ENCODE peak calls at places on chromosomes 12 and 14, in four cellular contexts. A is H1, G is A549, X is HepG2. V is an unnamed sample.

GRCh38 chr14:106277503-106277902 is 751.1 kb downstream of the TMEM121 start:
- DNase-seq in A (no peak), X (peak), G (no peak), V (no peak)

GRCh38 chr14:43539210-43539609 is 967.9 kb downstream of the FSCB start:
- DNase-seq in X (peak), A (no peak), G (no peak), V (peak)

GRCh38 chr12:80314741-80315140 is 129.3 kb upstream of the PTPRQ start:
- DNase-seq in X (no peak), G (no peak), A (no peak), V (no peak)

GRCh38 chr14:68285421-68286179 is 466.0 kb downstream of the RAD51B start:
- DNase-seq in A (no peak), X (no peak), G (no peak), V (no peak)

GRCh38 chr12:90233168-90234100 is 524.8 kb upstream of the ATP2B1 start:
- DNase-seq in A (no peak), X (no peak), G (no peak), V (no peak)

GRCh38 chr14:58014778-58015177 is 137.2 kb downstream of the ARMH4 start:
- DNase-seq in G (no peak), X (no peak), A (no peak), V (no peak)

GRCh38 chr12:10726945-10727344 is 3.8 kb upstream of the YBX3 start:
- DNase-seq in X (no peak), G (no peak), A (no peak), V (no peak)

GRCh38 chr12:116934908-116935698 is 24.4 kb downstream of the FBXW8 start:
- DNase-seq in X (no peak), G (no peak), A (no peak), V (no peak)

GRCh38 chr12:9687228-9687627 is 17.7 kb downstream of the CLEC2D start:
- DNase-seq in X (no peak), G (no peak), A (no peak), V (peak)

GRCh38 chr14:54669759-54670630 is 103.1 kb downstream of the SAMD4A start:
- DNase-seq in G (no peak), A (no peak), X (no peak), V (peak)

GRCh38 chr12:108117163-108117849 is 11.8 kb upstream of the WSCD2 start:
- DNase-seq in G (no peak), X (no peak), A (no peak), V (no peak)

GRCh38 chr12:46983959-46984833 is 95.2 kb upstream of the PCED1B start:
- DNase-seq in A (no peak), X (peak), G (peak), V (peak)

GRCh38 chr12:122215789-122216188 is 10.1 kb downstream of the DIABLO start:
- DNase-seq in G (no peak), A (no peak), X (no peak), V (peak)

GRCh38 chr12:42609605-42610004 is 20.1 kb upstream of the PRICKLE1 start:
- DNase-seq in X (no peak), A (no peak), G (no peak), V (peak)

GRCh38 chr12:116454950-116455447 is 104.2 kb upstream of the MAP1LC3B2 start:
- DNase-seq in G (peak), X (no peak), A (no peak), V (peak)

GRCh38 chr14:94142247-94142646 is 12.8 kb upstream of the IFI27L2 start:
- DNase-seq in X (no peak), A (no peak), G (no peak), V (no peak)

GRCh38 chr14:51368721-51369163 is 128.7 kb downstream of the TMX1 start:
- DNase-seq in A (no peak), X (no peak), G (no peak), V (peak)

GRCh38 chr12:100608776-100609175 is 35.3 kb downstream of the GAS2L3 start:
- DNase-seq in A (no peak), G (no peak), X (no peak), V (no peak)

GRCh38 chr12:96153131-96153724 is 40.9 kb upstream of the ELK3 start:
- DNase-seq in A (no peak), G (no peak), X (no peak), V (no peak)

GRCh38 chr12:111503116-111503515 is 96.0 kb downstream of the ATXN2 start:
- DNase-seq in X (no peak), A (no peak), G (no peak), V (peak)

GRCh38 chr12:131264625-131265024 is 310.9 kb downstream of the ADGRD1 start:
- DNase-seq in G (peak), X (no peak), A (no peak), V (no peak)

GRCh38 chr14:100865682-100866591 is 37.6 kb downstream of the RTL1 start:
- DNase-seq in G (no peak), X (no peak), A (no peak), V (no peak)

GRCh38 chr12:57416039-57416996 is 14.5 kb downstream of the R3HDM2 start:
- DNase-seq in A (no peak), X (no peak), G (no peak), V (peak)

GRCh38 chr14:32933943-32934890 is 4.5 kb upstream of the NPAS3 start:
- DNase-seq in X (no peak), G (no peak), A (no peak), V (no peak)

GRCh38 chr12:113874326-113874725 is 91.8 kb downstream of the RBM19 start:
- DNase-seq in X (no peak), G (no peak), A (no peak), V (no peak)

GRCh38 chr14:54787263-54787662 is 115.4 kb downstream of the GCH1 start:
- DNase-seq in X (no peak), A (no peak), G (no peak), V (no peak)

GRCh38 chr12:66742508-66743367 is 63.9 kb upstream of the GRIP1 start:
- DNase-seq in G (no peak), A (no peak), X (no peak), V (no peak)

GRCh38 chr14:39303100-39303499 is 69.4 kb downstream of the MIA2 start:
- DNase-seq in A (no peak), X (no peak), G (no peak), V (no peak)

GRCh38 chr14:36818212-36818611 is 156.6 kb downstream of the PAX9 start:
- DNase-seq in X (no peak), G (no peak), A (no peak), V (no peak)

GRCh38 chr14:36820111-36820709 is 158.6 kb downstream of the PAX9 start:
- DNase-seq in G (no peak), X (no peak), A (no peak), V (no peak)

GRCh38 chr14:36817071-36817930 is 155.6 kb downstream of the PAX9 start:
- DNase-seq in X (no peak), A (no peak), G (no peak), V (no peak)

GRCh38 chr14:36820901-36821300 is 159.2 kb downstream of the PAX9 start:
- DNase-seq in A (no peak), X (no peak), G (no peak), V (no peak)

DNA sequence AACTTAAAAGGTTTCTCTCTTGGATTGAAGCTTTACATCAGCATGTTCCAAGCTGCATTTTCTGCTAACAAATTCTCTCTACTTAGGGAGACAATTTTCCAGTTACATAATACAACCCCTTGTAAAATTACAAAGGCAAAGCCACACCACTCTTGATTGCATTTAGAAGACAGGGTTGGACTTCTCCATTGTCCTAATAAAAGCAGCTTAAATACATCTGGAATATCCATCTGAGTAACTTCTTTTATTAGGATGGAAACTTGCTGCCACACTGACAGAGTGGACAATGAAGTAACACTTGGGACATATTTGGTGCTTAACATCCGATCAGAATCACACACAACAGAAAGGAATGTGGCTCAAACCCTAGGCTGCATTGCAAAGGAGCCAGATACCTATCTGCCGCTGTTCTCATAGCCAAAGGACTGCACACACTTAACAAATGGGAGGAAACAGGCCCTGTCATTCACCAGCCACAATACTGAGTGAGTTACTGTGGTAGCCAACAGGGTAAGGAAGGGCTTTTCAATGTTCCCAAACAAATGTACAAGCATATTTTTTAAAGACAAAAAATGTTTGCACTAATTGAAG is 157.2 kb downstream of the PAX9 start:
- DNase-seq in X (no peak), G (no peak), A (no peak), V (no peak)
- TF ChIP-seq RFX5 in X (no peak), G (no peak), A (no peak), V (no peak)

DNA sequence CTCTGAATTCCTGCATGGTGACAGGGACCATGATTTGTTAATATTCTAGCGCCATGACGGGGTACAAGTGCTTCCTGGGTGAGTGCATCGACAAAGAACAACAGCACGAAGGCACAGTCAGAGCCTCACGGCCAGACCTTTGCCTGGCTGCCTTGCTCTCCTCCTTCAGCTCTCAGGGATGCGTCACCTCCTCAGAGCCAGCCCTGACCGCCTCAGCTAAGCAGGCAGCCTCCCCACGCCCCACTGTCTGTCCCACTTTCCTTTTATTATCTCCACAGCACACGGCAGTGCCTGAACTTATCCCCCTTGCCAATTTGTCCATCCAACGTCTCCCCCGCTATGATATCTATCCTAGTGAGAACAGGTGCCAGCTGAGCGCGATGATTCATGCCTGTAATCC is 16.5 kb upstream of the FZD10 start:
- DNase-seq in A (no peak), X (no peak), G (no peak), V (no peak)
- TF ChIP-seq RFX5 in A (no peak), X (no peak), G (no peak), V (no peak)

GRCh38 chr12:52148541-52149181 is 43.2 kb downstream of the KRT80 start:
- DNase-seq in X (no peak), G (peak), A (no peak), V (no peak)
- TF ChIP-seq RFX5 in X (no peak), G (no peak), A (no peak), V (no peak)

GRCh38 chr12:92784795-92785562 is 82.2 kb downstream of the PLEKHG7 start:
- DNase-seq in A (peak), X (peak), G (peak), V (peak)
- TF ChIP-seq RFX5 in A (no peak), X (no peak), G (no peak), V (no peak)

GRCh38 chr14:29527286-29527685 is 400.4 kb downstream of the PRKD1 start:
- DNase-seq in X (no peak), A (no peak), G (no peak), V (no peak)

GRCh38 chr14:29518335-29518734 is 409.3 kb downstream of the PRKD1 start:
- DNase-seq in A (no peak), G (no peak), X (no peak), V (peak)

DNA sequence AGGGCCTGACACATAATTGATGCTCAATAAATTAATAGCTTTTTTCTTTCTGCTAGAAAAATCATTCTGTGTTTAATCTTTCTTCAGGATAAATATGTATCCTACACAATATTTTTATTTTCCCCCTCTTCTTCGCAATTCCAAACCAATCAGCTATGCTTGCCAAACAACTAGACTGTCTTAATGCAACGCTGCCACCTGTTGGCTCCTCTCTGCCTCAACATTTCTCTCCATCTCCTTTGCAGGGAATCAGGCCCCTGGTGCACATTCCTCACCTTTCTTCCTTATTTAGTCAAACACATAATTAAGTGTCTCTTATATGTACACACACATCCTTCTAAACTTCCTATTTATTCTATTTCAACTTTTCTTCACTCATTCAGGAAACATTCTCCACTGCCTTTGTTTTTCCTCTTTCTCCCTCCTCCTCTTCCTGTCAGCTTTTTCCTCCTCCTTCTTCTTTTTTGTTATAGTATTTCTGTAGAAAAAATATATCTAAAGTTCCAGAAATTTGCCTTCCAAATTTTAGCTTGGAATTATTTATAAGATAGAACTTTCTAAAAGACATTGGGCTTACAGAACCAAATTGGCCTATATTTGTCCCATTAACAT is 406.0 kb downstream of the PRKD1 start:
- DNase-seq in A (peak), X (no peak), G (no peak), V (peak)
- TF ChIP-seq RFX5 in A (no peak), X (no peak), G (no peak), V (no peak)

GRCh38 chr14:22557846-22558220 is 31.2 kb downstream of the DAD1 start:
- DNase-seq in A (no peak), X (no peak), G (no peak), V (no peak)

GRCh38 chr14:22556990-22557623 is 31.9 kb downstream of the DAD1 start:
- DNase-seq in A (peak), X (peak), G (peak), V (peak)

GRCh38 chr14:22554706-22555572 is 34.1 kb downstream of the DAD1 start:
- DNase-seq in G (no peak), A (no peak), X (no peak), V (no peak)

GRCh38 chr14:22555573-22556011 is 33.4 kb downstream of the DAD1 start:
- DNase-seq in A (no peak), X (no peak), G (no peak), V (peak)

GRCh38 chr14:22556021-22556989 is 32.7 kb downstream of the DAD1 start:
- DNase-seq in A (no peak), X (no peak), G (no peak), V (peak)
- TF ChIP-seq RFX5 in A (no peak), X (peak), G (no peak), V (no peak)

DNA sequence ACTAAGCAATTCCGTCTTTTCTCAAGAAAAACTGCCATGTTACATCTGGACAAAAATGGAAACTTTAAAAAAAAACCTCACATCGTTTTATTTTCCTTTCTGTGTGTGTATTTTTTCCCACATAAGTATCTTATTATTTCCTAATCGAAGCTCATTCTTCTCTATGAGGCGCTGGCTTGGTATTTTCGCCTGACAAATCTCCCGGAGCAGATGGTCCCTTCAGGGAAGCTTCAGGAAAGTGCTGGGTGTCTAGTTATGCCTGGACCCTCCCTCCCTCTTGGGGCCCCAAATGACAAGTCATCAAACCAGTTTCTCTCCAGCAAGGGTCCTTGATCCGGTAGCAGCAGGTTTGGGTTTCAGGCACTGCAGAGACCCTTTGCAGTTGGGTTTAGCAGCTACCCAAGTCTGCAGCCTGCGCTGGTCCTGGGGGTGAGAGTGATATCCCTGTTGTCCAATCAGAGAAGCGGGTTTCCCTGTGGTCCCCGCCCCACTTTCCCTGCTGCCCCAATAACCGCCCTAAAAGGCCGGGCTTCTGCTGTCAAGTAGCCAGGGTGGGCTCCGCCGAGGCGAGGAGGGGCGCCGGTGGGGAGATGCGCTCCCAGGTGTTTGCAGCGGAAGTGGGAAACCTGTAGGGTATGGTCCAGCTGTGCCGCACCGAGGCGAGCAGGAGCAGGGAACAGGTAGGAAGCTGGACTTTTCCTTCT is at the start of gene CNTN1:
- DNase-seq in G (peak), A (peak), X (no peak), V (peak)
- TF ChIP-seq RFX5 in G (no peak), A (no peak), X (no peak), V (no peak)

GRCh38 chr12:102426599-102427541 is 53.5 kb downstream of the IGF1 start:
- DNase-seq in G (no peak), X (no peak), A (no peak), V (peak)

GRCh38 chr12:102427542-102427923 is 52.8 kb downstream of the IGF1 start:
- DNase-seq in G (no peak), X (no peak), A (no peak), V (no peak)

GRCh38 chr12:102429755-102430154 is 50.6 kb downstream of the IGF1 start:
- DNase-seq in G (no peak), X (no peak), A (no peak), V (no peak)

GRCh38 chr12:102430661-102431060 is 49.7 kb downstream of the IGF1 start:
- DNase-seq in X (no peak), G (no peak), A (no peak), V (peak)

GRCh38 chr12:102429211-102429610 is 51.2 kb downstream of the IGF1 start:
- DNase-seq in G (no peak), X (no peak), A (no peak), V (no peak)
- TF ChIP-seq RFX5 in G (no peak), X (no peak), A (no peak), V (no peak)

GRCh38 chr12:84912191-84913142 is at the start of gene SLC6A15:
- DNase-seq in G (peak), A (no peak), X (no peak), V (peak)
- TF ChIP-seq RFX5 in G (no peak), A (no peak), X (no peak), V (no peak)

GRCh38 chr14:96376093-96376492 is 12.8 kb downstream of the GSKIP start:
- DNase-seq in X (no peak), G (no peak), A (no peak), V (no peak)
- TF ChIP-seq RFX5 in X (no peak), G (no peak), A (no peak), V (no peak)

V was measured in IMR-90.